ENCODE peak calls at places on chromosomes 12 and 14, in ten cellular contexts. Z is K562, R is AG09309, L is astrocyte, J is stomach, F is uterus, T is A549, M is cardiac fibroblast, A is tibial nerve, Q is ascending aorta. K is an unnamed sample.

GRCh38 chr14:87874676-87875075 is 118.3 kb downstream of the GALC start:
- DNase-seq in L (no peak), F (no peak), T (no peak), R (no peak), A (no peak), J (no peak), Z (no peak), Q (no peak), M (no peak), K (no peak)

GRCh38 chr12:13099066-13099909 is 4.2 kb downstream of the GSG1 start:
- DNase-seq in F (peak), Z (no peak), T (no peak), R (no peak), A (no peak), M (peak), Q (no peak), L (peak), J (no peak), K (no peak)

GRCh38 chr14:102848830-102849521 is 71.7 kb downstream of the TRAF3 start:
- DNase-seq in T (no peak), M (peak), Z (no peak), Q (peak), F (no peak), J (peak), L (peak), A (peak), R (no peak), K (peak)

GRCh38 chr12:7797698-7798398 is 8.6 kb downstream of the NANOG start:
- DNase-seq in J (peak), A (no peak), R (no peak), Q (no peak), Z (no peak), M (peak), T (no peak), L (peak), F (no peak), K (no peak)

GRCh38 chr12:120928864-120929652 is 24.9 kb upstream of the SPPL3 start:
- DNase-seq in J (peak), Z (no peak), R (no peak), Q (no peak), A (no peak), F (no peak), L (no peak), T (no peak), M (no peak), K (no peak)

GRCh38 chr12:92863255-92863654 is 65.8 kb downstream of the EEA1 start:
- DNase-seq in T (no peak), Q (no peak), Z (no peak), J (no peak), R (no peak), M (no peak), F (no peak), A (no peak), L (no peak), K (no peak)

GRCh38 chr12:119594399-119594730 is 791 bp downstream of the TMEM233 start:
- DNase-seq in Q (no peak), A (no peak), T (no peak), F (no peak), R (no peak), J (no peak), Z (no peak), L (peak), M (no peak), K (no peak)

GRCh38 chr14:68792022-68792829 is 641 bp downstream of the ZFP36L1 start:
- DNase-seq in A (no peak), T (no peak), Z (peak), Q (peak), M (peak), L (no peak), R (no peak), J (peak), F (peak), K (no peak)

GRCh38 chr12:28870839-28871440 is 278.1 kb upstream of the FAR2 start:
- DNase-seq in T (no peak), Q (no peak), J (no peak), F (no peak), R (no peak), M (no peak), A (no peak), L (peak), Z (no peak), K (no peak)

GRCh38 chr12:94712852-94713545 is 62.6 kb upstream of the TMCC3 start:
- DNase-seq in Q (no peak), R (no peak), L (no peak), Z (no peak), A (no peak), M (no peak), J (no peak), F (no peak), T (no peak), K (no peak)

GRCh38 chr12:121465921-121466799 is 66.2 kb downstream of the RNF34 start:
- DNase-seq in Z (no peak), R (no peak), T (peak), M (peak), L (no peak), A (no peak), J (peak), Q (no peak), F (no peak), K (peak)

GRCh38 chr14:58200480-58200841 is 512 bp downstream of the ACTR10 start:
- DNase-seq in T (no peak), Q (no peak), M (no peak), Z (no peak), L (peak), A (no peak), J (no peak), F (no peak), R (no peak), K (no peak)

GRCh38 chr14:76828339-76829015 is 2.3 kb downstream of the LRRC74A start:
- DNase-seq in L (no peak), R (no peak), T (no peak), F (no peak), A (no peak), J (no peak), M (peak), Z (no peak), Q (no peak), K (no peak)

DNA sequence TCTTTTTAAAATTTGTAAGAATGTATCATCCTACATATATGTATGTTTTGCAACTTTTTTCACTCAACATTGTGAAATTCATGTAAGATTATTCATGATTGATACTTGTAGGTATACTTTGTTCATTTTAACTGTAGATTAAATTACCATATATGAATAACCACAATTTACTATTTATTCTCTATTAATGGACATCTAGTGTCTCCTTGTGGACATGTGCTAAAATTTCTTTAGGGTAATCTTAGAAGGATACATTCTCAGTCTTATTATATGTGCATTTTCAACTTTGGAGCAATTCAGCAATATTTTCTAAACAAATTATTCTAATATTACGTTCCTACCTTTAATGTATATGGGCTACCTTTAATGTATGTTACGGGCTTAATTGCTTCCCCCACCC is 192.4 kb downstream of the FUT8 start:
- DNase-seq in Q (no peak), J (no peak), T (no peak), R (no peak), Z (no peak), L (no peak), M (peak), F (no peak), A (no peak), K (no peak)
- TF ChIP-seq CTCF in Q (no peak), J (no peak), T (peak), R (no peak), Z (no peak), L (peak), M (peak), F (no peak), A (no peak), K (peak)

GRCh38 chr12:104136577-104136976 is 1.4 kb downstream of the NFYB start:
- DNase-seq in Z (no peak), L (peak), T (no peak), J (no peak), R (no peak), M (peak), A (no peak), F (no peak), Q (no peak), K (no peak)
- H3K4me3 ChIP-seq in Z (peak), L (peak), T (peak), J (peak), R (peak), M (peak), A (peak), F (peak), Q (peak), K (peak)

GRCh38 chr12:89352242-89352491 is 134 bp downstream of the DUSP6 start:
- DNase-seq in L (no peak), Q (no peak), R (no peak), A (no peak), T (no peak), J (no peak), Z (no peak), M (no peak), F (no peak), K (no peak)

GRCh38 chr12:89354630-89354931 is 2.3 kb upstream of the DUSP6 start:
- DNase-seq in J (no peak), T (no peak), R (no peak), Z (no peak), L (no peak), M (peak), Q (no peak), A (no peak), F (no peak), K (no peak)

GRCh38 chr12:89352492-89353187 is at the start of gene DUSP6:
- DNase-seq in Q (peak), J (peak), M (peak), R (peak), Z (no peak), F (peak), T (peak), L (peak), A (peak), K (peak)

GRCh38 chr12:89353823-89354629 is 1.7 kb upstream of the DUSP6 start:
- DNase-seq in M (peak), Z (no peak), L (peak), J (peak), F (peak), R (no peak), A (peak), Q (peak), T (peak), K (peak)

GRCh38 chr12:89353188-89353822 is 1.0 kb upstream of the DUSP6 start:
- DNase-seq in J (peak), F (peak), Q (peak), T (peak), Z (no peak), A (peak), M (peak), R (no peak), L (peak), K (peak)
- TF ChIP-seq CTCF in J (no peak), F (no peak), Q (no peak), T (no peak), Z (no peak), A (no peak), M (no peak), R (no peak), L (no peak), K (no peak)

GRCh38 chr12:49537231-49537708 is 1.6 kb upstream of the KCNH3 start:
- DNase-seq in R (no peak), T (no peak), L (no peak), J (peak), Q (no peak), Z (no peak), A (no peak), M (no peak), F (no peak), K (no peak)
- H3K4me3 ChIP-seq in R (peak), T (peak), L (peak), J (peak), Q (peak), Z (no peak), A (peak), M (no peak), F (no peak), K (peak)

GRCh38 chr12:132507656-132508055 is 17.7 kb downstream of the FBRSL1 start:
- DNase-seq in Q (no peak), F (no peak), J (no peak), A (no peak), T (no peak), R (no peak), M (no peak), Z (no peak), L (no peak), K (no peak)
- TF ChIP-seq CTCF in Q (no peak), F (no peak), J (no peak), A (no peak), T (no peak), R (no peak), M (no peak), Z (peak), L (no peak), K (no peak)

DNA sequence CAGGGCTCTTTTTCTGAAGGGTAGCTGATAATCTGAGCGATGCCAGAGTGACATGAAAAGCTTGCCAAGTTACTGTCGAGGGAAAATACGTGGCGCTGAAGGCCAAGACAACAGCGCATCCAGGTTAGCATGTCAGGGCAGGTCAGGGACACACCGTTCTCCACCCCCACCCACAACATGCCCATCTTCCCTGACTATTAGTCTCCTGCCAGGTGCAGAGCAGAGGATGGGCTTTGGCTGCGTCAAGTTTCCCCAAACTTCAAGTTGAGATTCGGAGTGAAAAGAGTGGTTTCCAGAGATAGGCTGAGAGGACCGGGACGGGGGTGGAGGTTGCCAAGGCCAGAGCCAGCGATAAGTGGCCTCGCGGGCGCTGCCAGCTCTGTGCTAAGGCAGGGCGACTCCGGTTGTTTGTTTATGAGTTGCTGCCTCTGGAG is 1.7 kb downstream of the TRHDE start:
- DNase-seq in J (no peak), A (no peak), F (no peak), Q (no peak), Z (no peak), T (no peak), R (no peak), L (no peak), M (no peak), K (no peak)
- H3K4me3 ChIP-seq in J (peak), A (peak), F (peak), Q (peak), Z (no peak), T (peak), R (peak), L (peak), M (no peak), K (no peak)

DNA sequence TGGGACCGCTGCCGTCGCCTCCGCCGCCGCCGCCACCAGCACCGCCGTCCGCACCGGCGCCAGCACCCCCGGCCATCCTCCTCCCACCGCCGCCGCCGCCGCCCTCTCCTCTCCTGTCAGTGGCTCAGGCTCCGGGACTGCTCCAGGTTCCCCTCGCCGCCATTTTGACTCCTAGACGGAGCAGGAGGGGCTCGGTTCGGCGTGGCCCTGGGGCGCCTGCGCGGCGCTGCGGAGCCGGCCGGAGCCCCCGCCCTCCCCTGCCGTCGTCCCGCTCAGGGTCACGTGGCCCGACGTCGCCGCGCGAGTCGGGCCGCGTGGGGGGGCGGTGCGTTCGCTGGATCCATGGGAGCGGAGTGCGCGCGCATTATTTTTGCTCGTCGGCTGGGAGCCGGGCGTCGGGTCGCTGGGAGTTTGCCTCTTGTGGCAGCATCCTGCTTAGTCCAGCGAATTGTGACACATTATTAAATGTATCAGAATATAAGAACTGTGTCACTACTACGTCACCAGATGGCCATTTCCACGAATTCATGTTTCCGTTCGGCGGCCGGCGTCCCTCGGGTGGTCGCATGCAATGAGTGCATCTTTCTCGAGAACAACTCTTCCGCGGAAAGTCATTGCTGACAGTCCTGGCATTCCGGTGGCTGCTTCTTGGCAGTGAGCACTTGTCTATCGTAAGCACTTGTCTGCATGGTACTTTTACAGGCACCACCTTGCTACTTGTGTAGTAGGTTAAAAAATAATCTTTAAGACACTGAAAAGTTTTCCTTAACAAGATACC is at the start of gene BTBD7:
- DNase-seq in R (peak), Q (peak), F (peak), T (peak), M (peak), Z (peak), J (peak), L (peak), A (peak), K (peak)
- TF ChIP-seq CTCF in R (peak), Q (no peak), F (peak), T (no peak), M (peak), Z (no peak), J (peak), L (peak), A (peak), K (peak)

DNA sequence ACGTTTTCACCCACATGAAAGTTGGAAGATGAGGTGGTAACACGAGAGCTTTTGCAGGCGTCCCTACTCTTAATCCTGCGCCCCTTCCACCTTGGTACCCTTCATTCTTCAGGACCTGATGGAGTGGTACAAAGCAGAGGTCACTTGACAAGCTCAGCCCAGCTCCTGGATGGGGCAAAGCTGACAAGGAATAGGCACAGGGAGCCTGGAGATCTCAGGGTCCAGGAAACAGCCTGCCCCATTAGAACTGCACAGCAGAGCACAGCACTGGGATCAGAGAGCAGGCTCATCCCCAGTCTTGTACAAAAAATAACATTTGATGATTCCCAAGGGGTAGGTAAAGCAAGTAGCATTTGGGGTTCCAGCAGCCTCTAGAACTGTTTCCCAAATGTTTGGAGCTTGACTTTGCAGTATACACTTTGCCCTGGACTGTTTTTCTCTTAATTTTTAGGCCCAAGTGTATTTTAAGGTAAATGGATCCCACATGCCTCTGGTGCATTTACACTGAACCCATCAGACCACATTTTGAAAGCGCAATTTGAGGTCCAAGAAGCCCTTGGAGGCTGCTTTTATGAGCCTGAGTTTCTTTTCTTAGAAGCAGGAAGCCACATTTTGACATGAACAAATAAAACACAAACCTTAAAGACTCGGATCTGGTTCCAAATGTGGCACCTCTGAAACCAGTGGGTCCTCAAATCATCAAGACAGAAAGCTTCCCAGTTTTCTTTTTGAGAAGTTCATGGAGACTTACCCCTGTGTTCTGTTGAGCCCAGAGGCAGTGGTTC is 633 bp downstream of the TC2N start:
- DNase-seq in Z (no peak), F (no peak), R (no peak), M (no peak), Q (no peak), J (no peak), T (no peak), A (no peak), L (no peak), K (no peak)
- H3K4me3 ChIP-seq in Z (no peak), F (no peak), R (no peak), M (no peak), Q (no peak), J (no peak), T (no peak), A (peak), L (no peak), K (no peak)

GRCh38 chr12:113683566-113683965 is 211.9 kb upstream of the LHX5 start:
- DNase-seq in J (no peak), T (no peak), M (no peak), A (no peak), Q (no peak), R (no peak), Z (no peak), L (no peak), F (no peak), K (no peak)
- TF ChIP-seq CTCF in J (no peak), T (no peak), M (no peak), A (no peak), Q (no peak), R (no peak), Z (no peak), L (no peak), F (no peak), K (no peak)

DNA sequence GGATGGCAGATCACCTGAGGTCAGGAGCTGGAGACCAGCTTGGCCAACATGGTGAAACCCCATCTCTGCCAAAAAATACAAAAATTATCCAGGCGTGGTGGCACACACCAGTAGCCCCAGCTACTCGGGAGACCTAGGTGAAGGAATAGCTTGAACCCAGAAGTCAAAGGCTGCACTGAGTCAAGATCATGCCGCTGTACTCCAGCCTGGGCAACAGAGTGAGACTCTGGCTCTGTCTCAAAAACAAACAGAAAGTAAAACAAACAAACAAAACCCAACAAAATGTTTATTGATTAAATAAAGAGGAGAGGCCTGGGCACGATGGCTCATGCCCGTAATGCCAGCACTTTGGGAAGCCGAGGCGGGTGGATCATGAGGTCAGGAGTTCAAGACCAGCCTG is 5.5 kb downstream of the ZCCHC8 start:
- DNase-seq in R (no peak), T (no peak), F (no peak), M (no peak), L (no peak), Q (no peak), A (no peak), J (no peak), Z (no peak), K (no peak)
- H3K4me3 ChIP-seq in R (no peak), T (no peak), F (no peak), M (no peak), L (no peak), Q (no peak), A (no peak), J (no peak), Z (no peak), K (no peak)

K was measured in BE2C.